ENCODE peak calls at places on chromosomes 1 and 21, in five cellular contexts. P is glutamatergic neuron, S is GM12892, O is psoas muscle, Z is nephron progenitor cell. D is an unnamed sample.

GRCh38 chr1:201756411-201756810 is 72.5 kb upstream of the IPO9 start:
- DNase-seq in O (no peak), Z (no peak), S (no peak), P (no peak), D (no peak)

GRCh38 chr1:1179339-1179982 is 5.8 kb downstream of the TTLL10 start:
- DNase-seq in S (no peak), P (peak), O (peak), Z (peak), D (peak)

GRCh38 chr21:44418108-44418875 is 37.0 kb upstream of the LRRC3 start:
- DNase-seq in S (no peak), Z (no peak), O (no peak), P (no peak), D (no peak)

GRCh38 chr1:180567664-180568063 is 8.9 kb downstream of the OVAAL start:
- DNase-seq in S (no peak), O (no peak), Z (no peak), P (no peak), D (no peak)

GRCh38 chr1:86503477-86504129 is 34.9 kb downstream of the CLCA1 start:
- DNase-seq in O (peak), S (no peak), Z (peak), P (peak), D (peak)

GRCh38 chr1:100683448-100684349 is 35.8 kb upstream of the VCAM1 start:
- DNase-seq in Z (no peak), S (no peak), O (no peak), P (no peak), D (no peak)

GRCh38 chr1:43687301-43688108 is 19.8 kb upstream of the ST3GAL3 start:
- DNase-seq in Z (no peak), P (no peak), O (no peak), S (no peak), D (no peak)

GRCh38 chr1:45827256-45827655 is 23.8 kb downstream of the MAST2 start:
- DNase-seq in O (no peak), S (no peak), P (no peak), Z (no peak), D (no peak)

GRCh38 chr1:8858888-8859706 is 19.4 kb downstream of the ENO1 start:
- DNase-seq in Z (peak), S (no peak), P (peak), O (no peak), D (peak)

GRCh38 chr1:237478082-237478481 is 412.6 kb downstream of the ZP4 start:
- DNase-seq in P (no peak), O (no peak), Z (no peak), S (no peak), D (no peak)

GRCh38 chr1:204307334-204307883 is 52.3 kb downstream of the PLEKHA6 start:
- DNase-seq in Z (peak), S (no peak), O (no peak), P (no peak), D (peak)